ENCODE peak calls at places on chromosome 15, in six cellular contexts. One of them, this sample, is unnamed.
A peak's percentile ranks its signal among the peaks of the same experiment; 100 is the strongest.

GRCh38 chr15:36818260-36818659 is 238.8 kb downstream of the CDIN1 start:
- DNase-seq in nephron progenitor cell: no peak
- DNase-seq in stimulated activated CD8-positive, alpha-beta memory T cell treated with anti-CD3 and anti-CD28 coated beads, Interleukin-2, amount 100 ng/mL, for 48 hours: no peak
- DNase-seq in H54: no peak
- DNase-seq in putamen: no peak
- DNase-seq in fibroblast of mammary gland: no peak
- DNase-seq in this sample: no peak

GRCh38 chr15:39451121-39451698 is 129.7 kb upstream of the THBS1 start:
- DNase-seq in nephron progenitor cell: no peak
- DNase-seq in stimulated activated CD8-positive, alpha-beta memory T cell treated with anti-CD3 and anti-CD28 coated beads, Interleukin-2, amount 100 ng/mL, for 48 hours: no peak
- DNase-seq in H54: no peak
- DNase-seq in putamen: no peak
- DNase-seq in fibroblast of mammary gland: no peak
- DNase-seq in this sample: no peak

GRCh38 chr15:101808201-101808600 is 3.8 kb upstream of the OR4F15 start:
- DNase-seq in nephron progenitor cell: no peak
- DNase-seq in stimulated activated CD8-positive, alpha-beta memory T cell treated with anti-CD3 and anti-CD28 coated beads, Interleukin-2, amount 100 ng/mL, for 48 hours: no peak
- DNase-seq in H54: no peak
- DNase-seq in putamen: no peak
- DNase-seq in fibroblast of mammary gland: peak; percentile 65
- DNase-seq in this sample: no peak

GRCh38 chr15:35723852-35724251 is 177.9 kb upstream of the DPH6 start:
- DNase-seq in nephron progenitor cell: no peak
- DNase-seq in stimulated activated CD8-positive, alpha-beta memory T cell treated with anti-CD3 and anti-CD28 coated beads, Interleukin-2, amount 100 ng/mL, for 48 hours: no peak
- DNase-seq in H54: no peak
- DNase-seq in putamen: no peak
- DNase-seq in fibroblast of mammary gland: no peak
- DNase-seq in this sample: no peak

GRCh38 chr15:41935566-41936020 is 36.8 kb downstream of the EHD4 start:
- DNase-seq in nephron progenitor cell: no peak
- DNase-seq in stimulated activated CD8-positive, alpha-beta memory T cell treated with anti-CD3 and anti-CD28 coated beads, Interleukin-2, amount 100 ng/mL, for 48 hours: no peak
- DNase-seq in H54: no peak
- DNase-seq in putamen: no peak
- DNase-seq in fibroblast of mammary gland: no peak
- DNase-seq in this sample: no peak

GRCh38 chr15:49075876-49076275 is 29.6 kb upstream of the SECISBP2L start:
- DNase-seq in nephron progenitor cell: no peak
- DNase-seq in stimulated activated CD8-positive, alpha-beta memory T cell treated with anti-CD3 and anti-CD28 coated beads, Interleukin-2, amount 100 ng/mL, for 48 hours: no peak
- DNase-seq in H54: no peak
- DNase-seq in putamen: no peak
- DNase-seq in fibroblast of mammary gland: no peak
- DNase-seq in this sample: no peak

GRCh38 chr15:100769043-100769974 is 110.3 kb upstream of the ALDH1A3 start:
- DNase-seq in nephron progenitor cell: no peak
- DNase-seq in stimulated activated CD8-positive, alpha-beta memory T cell treated with anti-CD3 and anti-CD28 coated beads, Interleukin-2, amount 100 ng/mL, for 48 hours: no peak
- DNase-seq in H54: no peak
- DNase-seq in putamen: no peak
- DNase-seq in fibroblast of mammary gland: no peak
- DNase-seq in this sample: no peak

GRCh38 chr15:69059170-69059943 is 44.9 kb downstream of the NOX5 start:
- DNase-seq in nephron progenitor cell: peak; percentile 94
- DNase-seq in stimulated activated CD8-positive, alpha-beta memory T cell treated with anti-CD3 and anti-CD28 coated beads, Interleukin-2, amount 100 ng/mL, for 48 hours: peak; percentile 57
- DNase-seq in H54: peak; percentile 67
- DNase-seq in putamen: peak; percentile 81
- DNase-seq in fibroblast of mammary gland: peak; percentile 87
- DNase-seq in this sample: peak; percentile 99

GRCh38 chr15:34793071-34793470 is 2.3 kb downstream of the ACTC1 start:
- DNase-seq in nephron progenitor cell: no peak
- DNase-seq in stimulated activated CD8-positive, alpha-beta memory T cell treated with anti-CD3 and anti-CD28 coated beads, Interleukin-2, amount 100 ng/mL, for 48 hours: no peak
- DNase-seq in H54: no peak
- DNase-seq in putamen: no peak
- DNase-seq in fibroblast of mammary gland: no peak
- DNase-seq in this sample: no peak

GRCh38 chr15:84871428-84871985 is 13.0 kb upstream of the SLC28A1 start:
- DNase-seq in nephron progenitor cell: no peak
- DNase-seq in stimulated activated CD8-positive, alpha-beta memory T cell treated with anti-CD3 and anti-CD28 coated beads, Interleukin-2, amount 100 ng/mL, for 48 hours: no peak
- DNase-seq in H54: no peak
- DNase-seq in putamen: no peak
- DNase-seq in fibroblast of mammary gland: no peak
- DNase-seq in this sample: no peak